ENCODE peak calls at places on chromosomes 4 and X, in four cellular contexts. One of them, this sample, is unnamed. For H3K27me3 and H3K4me1, the result is how much of the 10 kb centered on the place peaks cover.

GRCh38 chrX:53445977-53446376 is 11.8 kb upstream of the HSD17B10 start:
- DNase-seq in ovary: no peak
- DNase-seq in psoas muscle: peak
- DNase-seq in upper lobe of right lung: peak
- DNase-seq in this sample: peak

GRCh38 chrX:130109429-130110378 is 593 bp downstream of the ELF4 start:
- DNase-seq in ovary: peak
- DNase-seq in psoas muscle: no peak
- DNase-seq in upper lobe of right lung: no peak
- DNase-seq in this sample: peak

GRCh38 chr4:156241896-156242295 is 288.2 kb upstream of the CTSO start:
- DNase-seq in ovary: no peak
- DNase-seq in psoas muscle: no peak
- DNase-seq in upper lobe of right lung: no peak
- DNase-seq in this sample: no peak

GRCh38 chrX:39022106-39022505 is 220.8 kb downstream of the MID1IP1 start:
- DNase-seq in ovary: no peak
- DNase-seq in psoas muscle: no peak
- DNase-seq in upper lobe of right lung: no peak
- DNase-seq in this sample: no peak

GRCh38 chrX:96683997-96684338 is 674 bp upstream of the DIAPH2 start:
- DNase-seq in ovary: no peak
- DNase-seq in psoas muscle: no peak
- DNase-seq in upper lobe of right lung: no peak
- DNase-seq in this sample: peak

GRCh38 chr4:6137747-6138135 is 62.6 kb downstream of the JAKMIP1 start:
- DNase-seq in ovary: no peak
- DNase-seq in psoas muscle: no peak
- DNase-seq in upper lobe of right lung: no peak
- DNase-seq in this sample: no peak

GRCh38 chr4:149897784-149898183 is 82.1 kb upstream of the IQCM start:
- DNase-seq in ovary: no peak
- DNase-seq in psoas muscle: no peak
- DNase-seq in upper lobe of right lung: no peak
- DNase-seq in this sample: peak

GRCh38 chr4:92235741-92236140 is 68.0 kb upstream of the GRID2 start:
- DNase-seq in ovary: no peak
- DNase-seq in psoas muscle: no peak
- DNase-seq in upper lobe of right lung: no peak
- DNase-seq in this sample: no peak

DNA sequence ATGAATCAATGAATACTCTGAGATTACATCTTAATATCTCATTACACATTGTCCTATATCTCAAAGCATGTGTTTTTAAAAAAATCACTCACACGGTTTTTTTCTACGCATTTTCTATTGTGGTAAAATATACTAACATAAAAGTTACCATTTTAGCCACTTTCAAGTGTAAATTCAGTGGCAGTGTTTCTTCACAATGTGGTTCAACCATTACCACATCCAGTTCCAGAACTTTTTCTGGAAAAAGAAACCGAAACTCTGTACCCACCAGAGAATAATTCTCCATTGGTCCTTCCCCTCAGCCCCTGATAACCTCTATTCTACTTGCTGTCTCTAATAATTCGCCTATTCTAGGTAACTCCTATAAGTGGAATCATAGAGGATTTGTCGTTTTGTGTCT is 35.3 kb upstream of the ACSL1 start:
- DNase-seq in ovary: no peak
- DNase-seq in psoas muscle: no peak
- DNase-seq in upper lobe of right lung: no peak
- DNase-seq in this sample: no peak
- H3K4me3 ChIP-seq in ovary: no peak
- H3K4me3 ChIP-seq in psoas muscle: no peak
- H3K4me3 ChIP-seq in upper lobe of right lung: no peak
- H3K4me3 ChIP-seq in this sample: no peak

GRCh38 chrX:633655-634305 is 3.2 kb downstream of the SHOX start:
- DNase-seq in ovary: no peak
- DNase-seq in psoas muscle: peak
- DNase-seq in upper lobe of right lung: no peak
- DNase-seq in this sample: no peak
- H3K27me3 ChIP-seq in ovary: under half
- H3K27me3 ChIP-seq in psoas muscle: under half
- H3K27me3 ChIP-seq in upper lobe of right lung: half or more
- H3K27me3 ChIP-seq in this sample: under half

DNA sequence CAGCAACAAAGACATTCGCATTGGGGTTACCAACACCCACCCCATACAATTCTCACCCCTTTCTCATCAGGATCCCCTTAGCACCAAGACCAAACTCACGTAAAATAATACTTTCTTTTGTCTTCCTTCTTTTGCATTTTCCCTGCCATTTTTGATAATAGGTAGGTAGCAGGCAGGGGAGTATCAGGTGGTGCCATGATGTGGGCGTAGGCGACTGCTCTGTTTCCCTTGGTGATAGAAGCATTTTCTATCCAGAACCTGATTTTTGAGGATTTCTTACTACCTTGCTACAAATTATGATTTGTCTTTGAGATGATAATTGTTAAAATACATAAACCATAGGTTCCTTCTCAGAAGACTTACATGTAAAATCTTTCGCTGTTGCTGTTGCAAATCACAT is 150.3 kb downstream of the DCTD start:
- DNase-seq in ovary: no peak
- DNase-seq in psoas muscle: no peak
- DNase-seq in upper lobe of right lung: no peak
- DNase-seq in this sample: no peak
- H3K4me1 ChIP-seq in ovary: under half
- H3K4me1 ChIP-seq in psoas muscle: under half
- H3K4me1 ChIP-seq in upper lobe of right lung: under half
- H3K4me1 ChIP-seq in this sample: under half

DNA sequence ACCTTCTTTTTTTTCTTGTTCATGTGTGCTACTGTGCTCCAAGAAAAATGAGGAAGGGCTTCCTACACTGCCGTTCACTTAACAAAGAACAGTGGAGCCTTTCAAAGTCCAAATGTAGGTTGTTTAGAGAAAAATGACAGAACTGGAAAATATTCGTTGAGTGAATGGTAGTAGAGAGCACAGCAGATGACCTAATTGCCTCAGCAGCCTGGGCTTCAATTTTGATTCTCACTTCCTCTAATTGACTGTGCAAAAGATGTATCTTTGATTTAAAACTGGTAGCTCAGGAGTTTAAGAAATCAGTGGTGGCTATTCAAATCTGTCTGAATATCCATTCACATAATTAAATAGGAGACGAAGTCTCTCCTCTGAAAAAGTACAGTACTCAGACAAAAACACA is 5.2 kb downstream of the NLGN4X start:
- DNase-seq in ovary: no peak
- DNase-seq in psoas muscle: no peak
- DNase-seq in upper lobe of right lung: no peak
- DNase-seq in this sample: no peak
- H3K4me3 ChIP-seq in ovary: no peak
- H3K4me3 ChIP-seq in psoas muscle: no peak
- H3K4me3 ChIP-seq in upper lobe of right lung: no peak
- H3K4me3 ChIP-seq in this sample: no peak

DNA sequence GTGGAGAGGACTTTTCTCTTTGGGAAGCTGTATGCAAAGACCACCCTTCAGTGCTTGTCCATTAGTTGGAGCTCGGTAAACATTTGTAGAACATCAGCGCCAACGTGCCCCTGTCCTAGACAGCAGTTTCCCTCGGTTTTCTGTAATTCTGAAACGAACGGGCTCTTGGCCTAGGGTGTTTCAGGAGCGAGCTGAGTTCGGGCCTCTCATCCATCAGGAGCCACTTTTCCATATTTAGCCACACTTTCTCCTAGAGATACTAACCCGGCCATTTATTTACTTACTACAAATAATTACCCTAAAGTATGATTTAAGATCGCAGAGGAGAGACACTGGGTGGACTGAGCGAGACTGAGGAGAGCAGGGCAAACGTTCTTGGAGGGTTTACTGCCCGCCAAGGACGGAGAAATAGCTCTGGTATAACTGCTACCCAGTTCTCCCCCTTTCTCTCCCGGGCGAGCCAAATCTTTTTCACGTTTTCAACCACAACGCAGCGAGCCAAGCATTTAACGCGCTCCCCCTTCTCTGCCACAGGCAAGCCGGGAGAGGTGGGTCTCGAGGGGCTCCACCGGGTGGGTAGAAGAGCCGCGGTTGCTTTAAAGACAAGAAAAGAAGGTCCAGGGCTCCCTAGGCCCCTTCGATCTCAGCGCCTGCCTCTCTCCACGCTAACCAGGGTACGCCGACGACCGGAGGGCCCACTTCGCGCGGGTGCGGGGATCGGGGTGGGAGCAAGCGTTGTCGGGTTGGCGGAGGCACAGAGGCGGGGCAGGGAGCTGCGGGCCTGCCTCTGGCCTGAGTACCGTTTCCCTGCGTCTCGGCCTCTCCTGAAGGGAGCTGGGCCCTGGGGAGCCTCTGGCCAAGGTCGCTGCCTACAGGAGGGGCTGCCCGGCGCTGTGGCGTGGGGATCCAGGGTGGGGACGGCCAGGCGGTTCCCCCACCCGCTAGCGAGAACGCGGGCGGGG is 10.8 kb upstream of the PITX2 start:
- DNase-seq in ovary: no peak
- DNase-seq in psoas muscle: peak
- DNase-seq in upper lobe of right lung: no peak
- DNase-seq in this sample: no peak
- H3K27me3 ChIP-seq in ovary: under half
- H3K27me3 ChIP-seq in psoas muscle: under half
- H3K27me3 ChIP-seq in upper lobe of right lung: half or more
- H3K27me3 ChIP-seq in this sample: under half

GRCh38 chr4:121688696-121689095 is 8.1 kb downstream of the ANXA5 start:
- DNase-seq in ovary: no peak
- DNase-seq in psoas muscle: no peak
- DNase-seq in upper lobe of right lung: no peak
- DNase-seq in this sample: no peak

GRCh38 chr4:121693450-121693849 is 3.3 kb downstream of the ANXA5 start:
- DNase-seq in ovary: no peak
- DNase-seq in psoas muscle: no peak
- DNase-seq in upper lobe of right lung: no peak
- DNase-seq in this sample: no peak

GRCh38 chr4:121696140-121696640 is 590 bp downstream of the ANXA5 start:
- DNase-seq in ovary: peak
- DNase-seq in psoas muscle: peak
- DNase-seq in upper lobe of right lung: peak
- DNase-seq in this sample: peak

GRCh38 chr4:121690001-121690400 is 6.8 kb downstream of the ANXA5 start:
- DNase-seq in ovary: no peak
- DNase-seq in psoas muscle: no peak
- DNase-seq in upper lobe of right lung: no peak
- DNase-seq in this sample: no peak

DNA sequence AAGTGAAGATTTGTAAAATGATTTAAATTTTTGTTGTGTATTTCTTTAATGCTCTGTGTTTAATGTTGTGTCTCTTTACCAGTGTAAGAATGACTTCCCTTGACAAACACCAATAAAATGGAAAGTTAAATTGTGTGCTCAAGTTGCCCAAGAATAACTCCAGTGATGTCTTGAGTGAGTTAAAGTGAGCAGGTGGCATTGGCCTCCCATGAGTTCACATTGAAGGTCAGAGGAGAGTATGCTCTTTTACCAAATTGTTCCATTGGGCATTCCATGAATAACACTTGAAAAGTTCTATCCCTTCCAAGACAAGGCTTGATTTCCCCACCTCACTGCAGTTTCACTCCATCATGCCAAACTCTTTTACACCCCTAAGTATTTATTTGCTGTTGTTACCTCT is 4.5 kb downstream of the ANXA5 start:
- DNase-seq in ovary: no peak
- DNase-seq in psoas muscle: no peak
- DNase-seq in upper lobe of right lung: no peak
- DNase-seq in this sample: no peak
- H3K4me1 ChIP-seq in ovary: under half
- H3K4me1 ChIP-seq in psoas muscle: half or more
- H3K4me1 ChIP-seq in upper lobe of right lung: half or more
- H3K4me1 ChIP-seq in this sample: under half

This sample was measured in HAP-1.